ENCODE peak calls at places on chromosomes 2 and 18, in four cellular contexts. Y, A, S and X are unnamed samples.

GRCh38 chr2:182300603-182301002 is 126.2 kb downstream of the PDE1A start:
- DNase-seq in Y (no peak), S (no peak), A (no peak), X (no peak)

GRCh38 chr2:237604960-237605359 is 14.4 kb upstream of the RAB17 start:
- DNase-seq in A (peak; percentile 41), S (no peak), Y (no peak), X (no peak)

GRCh38 chr2:142745691-142746090 is 131.8 kb upstream of the KYNU start:
- DNase-seq in Y (no peak), A (no peak), S (no peak), X (no peak)

GRCh38 chr2:169743549-169743948 is 9.9 kb downstream of the KLHL23 start:
- DNase-seq in Y (no peak), A (no peak), S (no peak), X (no peak)

GRCh38 chr18:9475643-9476580 is 599 bp downstream of the RALBP1 start:
- DNase-seq in Y (no peak), S (peak; percentile 86), A (peak; percentile 34), X (peak; percentile 41)

GRCh38 chr2:181657379-181657778 is 474 bp upstream of the CERKL start:
- DNase-seq in S (no peak), Y (no peak), A (no peak), X (no peak)

GRCh38 chr2:222088561-222088960 is 210.2 kb downstream of the PAX3 start:
- DNase-seq in A (no peak), Y (no peak), S (no peak), X (no peak)

GRCh38 chr2:196586511-196586991 is 53.0 kb upstream of the CCDC150 start:
- DNase-seq in Y (no peak), S (no peak), A (peak; percentile 83), X (no peak)

GRCh38 chr2:127051116-127051779 is 55.7 kb downstream of the BIN1 start:
- DNase-seq in A (no peak), S (no peak), Y (no peak), X (peak; percentile 84)

GRCh38 chr2:183078163-183078466 is 432 bp upstream of the DUSP19 start:
- DNase-seq in Y (no peak), S (no peak), A (peak; percentile 7), X (no peak)

GRCh38 chr2:102141915-102142828 is at the start of gene IL1R1:
- DNase-seq in A (peak; percentile 81), Y (peak; percentile 33), S (no peak), X (peak; percentile 95)

GRCh38 chr2:63856302-63856600 is 14.6 kb downstream of the UGP2 start:
- DNase-seq in A (peak; percentile 17), S (no peak), Y (no peak), X (no peak)

GRCh38 chr18:2969695-2970094 is 43.2 kb downstream of the LPIN2 start:
- DNase-seq in S (no peak), A (no peak), Y (no peak), X (no peak)

GRCh38 chr2:37569986-37570688 is 101.3 kb downstream of the CDC42EP3 start:
- DNase-seq in S (no peak), Y (no peak), A (peak; percentile 52), X (no peak)

DNA sequence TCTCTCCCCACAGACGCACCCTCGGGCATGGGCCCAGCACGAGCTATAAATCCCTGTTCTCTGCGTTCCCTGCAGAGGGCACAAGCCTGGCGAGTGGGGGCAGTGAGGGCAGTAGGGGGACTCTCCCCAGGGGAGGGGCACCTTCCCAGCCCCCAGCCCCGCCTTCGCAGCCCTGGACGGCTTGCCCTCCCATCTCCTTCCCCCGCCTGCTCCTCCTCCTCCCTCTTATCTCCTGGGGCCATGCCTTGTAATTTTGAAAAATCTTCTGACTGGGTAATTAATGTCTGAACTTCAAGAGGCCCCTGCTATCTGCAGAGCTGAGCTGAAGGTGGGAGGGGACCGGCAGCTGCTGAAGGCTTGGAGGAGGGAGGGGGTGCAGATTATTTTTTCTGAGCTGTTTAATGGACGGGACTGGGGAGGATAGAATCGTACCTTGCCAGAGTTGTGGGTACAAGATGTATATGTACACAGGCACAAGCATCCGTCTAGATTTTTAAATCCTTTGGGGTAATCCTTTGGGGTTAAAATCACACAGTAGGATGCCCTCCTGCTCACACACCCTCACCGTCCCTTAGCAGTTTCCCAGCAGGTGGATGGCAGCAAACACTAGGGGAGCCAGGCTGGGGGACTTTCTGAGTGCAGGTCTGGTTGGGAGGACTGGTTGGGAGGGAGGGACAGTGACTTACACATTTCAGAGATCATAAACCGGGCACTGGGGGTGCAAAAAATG is 121.9 kb downstream of the SMAD7 start:
- DNase-seq in S (no peak), Y (no peak), A (no peak), X (peak; percentile 75)
- TF ChIP-seq CTCF in S (no peak), Y (no peak), A (no peak), X (no peak)

GRCh38 chr2:42077343-42077742 is 29.5 kb downstream of the PKDCC start:
- DNase-seq in S (no peak), A (no peak), Y (no peak), X (no peak)
- TF ChIP-seq CTCF in S (no peak), A (peak; percentile 35), Y (no peak), X (no peak)

GRCh38 chr18:27363918-27364317 is 178.8 kb upstream of the CHST9 start:
- DNase-seq in A (no peak), S (no peak), Y (no peak), X (no peak)
- TF ChIP-seq CTCF in A (peak; percentile 18), S (peak; percentile 3), Y (peak; percentile 67), X (no peak)

DNA sequence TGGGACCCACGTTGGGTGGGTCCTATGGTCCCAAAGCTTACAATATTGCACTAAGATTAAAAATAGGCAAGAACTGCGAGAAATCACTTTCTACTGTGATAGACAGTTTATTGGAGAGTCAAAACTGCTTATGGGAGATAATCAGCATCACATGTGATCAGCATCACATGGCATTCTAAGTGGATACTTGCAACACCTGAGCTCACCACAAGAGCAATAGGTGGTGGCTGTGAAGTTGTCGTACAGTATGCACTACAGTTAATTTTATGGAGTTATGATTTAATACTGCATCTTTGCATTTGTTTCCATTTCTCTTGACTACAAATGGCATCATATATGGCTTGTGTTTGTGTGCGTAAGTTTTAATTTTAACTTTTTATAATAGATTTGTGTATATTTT is 11.6 kb downstream of the PNO1 start:
- DNase-seq in S (no peak), Y (no peak), A (no peak), X (no peak)
- TF ChIP-seq CTCF in S (peak; percentile 17), Y (peak; percentile 30), A (no peak), X (no peak)

GRCh38 chr18:23619388-23619873 is 33.1 kb upstream of the NPC1 start:
- DNase-seq in A (peak; percentile 23), S (peak; percentile 36), Y (no peak), X (no peak)

GRCh38 chr18:23614891-23615290 is 28.6 kb upstream of the NPC1 start:
- DNase-seq in A (no peak), S (no peak), Y (no peak), X (no peak)

GRCh38 chr18:23616258-23616657 is 30.0 kb upstream of the NPC1 start:
- DNase-seq in A (no peak), S (no peak), Y (no peak), X (no peak)

GRCh38 chr18:23617412-23618009 is 31.2 kb upstream of the NPC1 start:
- DNase-seq in A (no peak), Y (no peak), S (peak; percentile 49), X (no peak)

DNA sequence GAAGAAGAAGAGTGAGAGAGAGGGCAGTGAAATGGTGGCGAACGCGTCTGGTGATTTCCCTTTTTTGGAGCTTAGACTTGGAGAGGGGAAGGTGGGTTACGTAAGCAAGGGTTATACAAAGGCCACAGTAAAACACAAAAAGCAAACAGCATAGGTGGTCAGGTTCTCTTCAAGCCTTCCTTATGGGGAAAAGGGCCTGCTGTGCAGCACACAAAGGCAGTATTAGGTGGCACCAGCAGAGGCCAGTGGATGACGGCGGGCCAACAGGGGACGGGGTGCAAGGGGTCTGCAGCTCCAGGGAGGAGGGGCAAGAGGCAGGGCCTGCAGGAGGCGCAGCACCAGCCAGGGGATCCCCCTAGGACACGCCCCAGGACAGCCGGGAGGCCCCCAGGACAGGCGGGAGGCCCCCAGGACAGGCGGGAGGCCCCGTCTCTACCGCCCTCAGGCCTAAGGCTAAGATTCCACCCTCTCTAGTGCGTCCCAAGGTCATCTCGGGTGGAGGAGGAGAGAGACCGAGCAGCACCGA is 32.6 kb upstream of the NPC1 start:
- DNase-seq in Y (peak; percentile 22), A (no peak), S (peak; percentile 36), X (no peak)
- TF ChIP-seq CTCF in Y (peak; percentile 19), A (no peak), S (no peak), X (no peak)